ENCODE peak calls at places on chromosomes 1 and 21, in ten cellular contexts. U is GM12878, P is A549, B is heart right ventricle, Y is bronchial epithelial cell, I is body of pancreas, Z is tibial artery, D is hepatocyte, H is breast epithelium, X is epithelial cell of proximal tubule. K is an unnamed sample.

GRCh38 chr1:181391297-181391905 is 91.9 kb upstream of the CACNA1E start:
- DNase-seq in X (no peak), B (no peak), Z (no peak), D (no peak), Y (no peak), I (no peak), P (no peak), H (no peak), U (no peak), K (no peak)

GRCh38 chr1:85379203-85380136 is 85.5 kb downstream of the DDAH1 start:
- DNase-seq in Y (no peak), P (no peak), X (no peak), U (no peak), D (no peak), I (no peak), Z (no peak), H (no peak), B (no peak), K (no peak)

GRCh38 chr1:235866207-235866912 is at the start of gene LYST:
- DNase-seq in Y (peak; percentile 50), P (peak; percentile 62), H (peak; percentile 45), D (peak; percentile 74), B (peak; percentile 31), X (no peak), U (no peak), I (peak; percentile 62), Z (peak; percentile 68), K (peak; percentile 91)

GRCh38 chr1:185896863-185897262 is 162.7 kb downstream of the HMCN1 start:
- DNase-seq in P (no peak), X (no peak), U (no peak), B (no peak), Z (no peak), I (no peak), Y (peak; percentile 25), D (no peak), H (no peak), K (no peak)

GRCh38 chr1:242005866-242006565 is 7.1 kb upstream of the MAP1LC3C start:
- DNase-seq in Z (no peak), U (no peak), B (no peak), D (no peak), X (no peak), Y (no peak), P (no peak), I (no peak), H (no peak), K (no peak)

GRCh38 chr1:219323426-219323825 is 149.7 kb downstream of the LYPLAL1 start:
- DNase-seq in Y (no peak), X (no peak), U (no peak), D (no peak), P (no peak), B (no peak), I (no peak), H (no peak), Z (no peak), K (no peak)

GRCh38 chr1:224996266-224996665 is 66.8 kb downstream of the DNAH14 start:
- DNase-seq in B (no peak), Z (no peak), X (no peak), U (no peak), Y (peak; percentile 53), D (no peak), P (no peak), H (no peak), I (no peak), K (no peak)

GRCh38 chr1:32741417-32742131 is 39.0 kb upstream of the SYNC start:
- DNase-seq in Z (no peak), Y (no peak), P (no peak), H (no peak), D (peak; percentile 75), X (no peak), I (peak; percentile 50), B (peak; percentile 34), U (no peak), K (peak; percentile 43)

GRCh38 chr1:88646852-88647645 is 37.0 kb upstream of the PKN2 start:
- DNase-seq in Y (peak; percentile 88), U (no peak), Z (no peak), B (no peak), X (no peak), I (no peak), H (no peak), P (peak; percentile 13), D (peak; percentile 36), K (no peak)

GRCh38 chr1:183757061-183757460 is 47.9 kb upstream of the RGL1 start:
- DNase-seq in U (no peak), I (no peak), D (no peak), Z (no peak), Y (peak; percentile 77), H (no peak), B (no peak), X (peak; percentile 33), P (peak; percentile 6), K (no peak)

GRCh38 chr1:115091582-115091981 is 2.3 kb upstream of the TSPAN2 start:
- DNase-seq in I (no peak), B (no peak), H (no peak), Y (no peak), P (no peak), D (no peak), X (no peak), Z (no peak), U (no peak), K (no peak)

GRCh38 chr21:44576025-44576420 is 2.5 kb downstream of the KRTAP10-4 start:
- DNase-seq in B (no peak), I (no peak), Z (no peak), X (no peak), U (no peak), P (no peak), Y (no peak), H (no peak), D (no peak), K (no peak)

GRCh38 chr21:38236232-38236631 is 20.6 kb upstream of the KCNJ15 start:
- DNase-seq in P (no peak), X (no peak), H (no peak), Y (peak; percentile 49), B (no peak), D (no peak), Z (no peak), I (no peak), U (no peak), K (no peak)

GRCh38 chr21:42820513-42821465 is 58.5 kb downstream of the WDR4 start:
- DNase-seq in Z (no peak), B (no peak), I (no peak), H (peak; percentile 13), Y (no peak), U (no peak), X (no peak), D (peak; percentile 47), P (no peak), K (no peak)

GRCh38 chr1:171702598-171702997 is 39.3 kb downstream of the VAMP4 start:
- DNase-seq in Z (no peak), P (no peak), X (no peak), Y (no peak), B (no peak), D (no peak), H (no peak), I (no peak), U (no peak), K (no peak)
- TF ChIP-seq CTCF in Z (no peak), P (no peak), X (no peak), Y (no peak), B (no peak), D (no peak), H (no peak), I (no peak), U (no peak), K (no peak)

GRCh38 chr1:206693592-206693991 is 8.9 kb downstream of the MAPKAPK2 start:
- DNase-seq in Y (no peak), Z (peak; percentile 90), H (peak; percentile 34), X (no peak), B (peak; percentile 31), I (peak; percentile 42), U (no peak), D (no peak), P (no peak), K (no peak)
- H3K4me3 ChIP-seq in Y (no peak overlapping the region), Z (peak overlapping the region; percentile 24), H (peak overlapping the region; percentile 9), X (no peak overlapping the region), B (peak overlapping the region; percentile 19), I (no peak overlapping the region), U (no peak overlapping the region), D (no peak overlapping the region), P (no peak overlapping the region), K (no peak overlapping the region)

GRCh38 chr1:94526152-94526551 is 15.4 kb downstream of the F3 start:
- DNase-seq in U (no peak), I (no peak), D (no peak), Z (no peak), P (no peak), B (no peak), H (no peak), Y (no peak), X (no peak), K (no peak)

GRCh38 chr1:94528826-94529225 is 12.7 kb downstream of the F3 start:
- DNase-seq in X (no peak), Z (no peak), Y (no peak), P (no peak), D (no peak), B (no peak), U (no peak), H (no peak), I (no peak), K (no peak)

GRCh38 chr1:94526581-94526980 is 15.0 kb downstream of the F3 start:
- DNase-seq in H (no peak), Z (no peak), U (no peak), B (no peak), P (no peak), Y (peak; percentile 63), D (no peak), X (no peak), I (no peak), K (no peak)

GRCh38 chr1:94528271-94528670 is 13.3 kb downstream of the F3 start:
- DNase-seq in I (no peak), D (no peak), U (no peak), P (no peak), B (no peak), Z (no peak), H (no peak), X (no peak), Y (peak; percentile 90), K (no peak)

DNA sequence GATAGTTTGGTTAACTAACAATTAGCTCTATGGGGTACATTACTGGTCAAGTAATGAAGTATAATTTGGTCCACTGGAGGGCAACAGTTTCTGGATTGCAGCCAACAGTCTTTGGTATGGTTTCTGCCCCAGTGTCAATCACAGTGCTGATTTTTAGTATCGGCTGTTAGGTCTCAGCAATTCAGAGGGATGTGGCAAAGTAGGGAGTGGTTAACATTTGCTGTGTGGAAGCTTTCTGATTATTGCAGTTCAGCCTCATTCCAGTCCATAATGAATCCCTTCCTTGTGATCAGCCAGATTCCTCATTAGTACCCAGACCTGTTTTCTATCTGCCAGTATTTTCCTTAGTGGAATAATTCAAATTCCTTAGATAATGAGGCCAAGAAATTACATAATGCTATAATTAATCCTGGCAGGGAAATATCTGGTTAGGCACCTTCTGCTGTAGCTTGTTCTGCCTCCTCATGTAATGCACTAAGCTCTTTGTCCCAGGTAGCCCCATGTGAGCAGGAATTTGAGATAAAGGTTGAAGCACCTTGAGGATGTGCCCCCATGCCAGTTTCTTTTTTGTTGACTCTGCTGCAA is 14.0 kb downstream of the F3 start:
- DNase-seq in H (no peak), P (no peak), I (peak; percentile 43), D (peak; percentile 71), U (no peak), B (no peak), Y (peak; percentile 93), Z (no peak), X (peak; percentile 40), K (no peak)
- TF ChIP-seq CTCF in H (no peak), P (no peak), I (peak; percentile 43), D (peak; percentile 26), U (no peak), B (peak; percentile 26), Y (peak; percentile 8), Z (no peak), X (peak; percentile 31), K (no peak)

GRCh38 chr1:203534526-203534925 is 40.6 kb downstream of the OPTC start:
- DNase-seq in Y (peak; percentile 97), H (peak; percentile 40), Z (peak; percentile 77), P (peak; percentile 71), D (peak; percentile 81), B (no peak), U (no peak), X (no peak), I (peak; percentile 55), K (no peak)
- H3K4me3 ChIP-seq in Y (no peak overlapping the region), H (no peak overlapping the region), Z (no peak overlapping the region), P (no peak overlapping the region), D (no peak overlapping the region), B (no peak overlapping the region), U (no peak overlapping the region), X (no peak overlapping the region), I (no peak overlapping the region), K (no peak overlapping the region)

K was measured in WERI-Rb-1.